ENCODE peak calls at places on chromosomes 2 and 18, in seven cellular contexts. E is stomach, T is sigmoid colon, W is IMR-90, C is tibial nerve, O is suprapubic skin, F is esophagus muscularis mucosa. Y is an unnamed sample.

GRCh38 chr2:160298960-160299359 is 98.9 kb upstream of the ITGB6 start:
- DNase-seq in F (no peak), O (no peak), T (no peak), C (no peak), W (peak; percentile 45), E (no peak), Y (no peak)

GRCh38 chr18:24492445-24492844 is 32.0 kb downstream of the HRH4 start:
- DNase-seq in F (no peak), T (no peak), C (no peak), O (no peak), W (no peak), E (no peak), Y (peak; percentile 24)

GRCh38 chr2:106193977-106194778 is at the start of gene UXS1:
- DNase-seq in W (peak; percentile 96), C (peak; percentile 95), T (peak; percentile 99), E (peak; percentile 99), O (peak; percentile 98), F (peak; percentile 99), Y (peak; percentile 99)

GRCh38 chr2:235088608-235089020 is 136.8 kb downstream of the SH3BP4 start:
- DNase-seq in E (no peak), F (no peak), T (no peak), W (no peak), C (no peak), O (no peak), Y (no peak)

GRCh38 chr2:8893474-8893873 is 56.1 kb upstream of the KIDINS220 start:
- DNase-seq in F (no peak), E (no peak), C (no peak), O (no peak), W (no peak), T (no peak), Y (no peak)

GRCh38 chr2:191845876-191846786 is 757 bp downstream of the CAVIN2 start:
- DNase-seq in F (no peak), E (no peak), T (peak; percentile 75), C (no peak), O (no peak), W (no peak), Y (no peak)

GRCh38 chr2:223306371-223306770 is 254.4 kb downstream of the KCNE4 start:
- DNase-seq in W (peak; percentile 49), F (no peak), O (no peak), E (no peak), T (no peak), C (no peak), Y (no peak)

GRCh38 chr2:143125647-143126046 is 3.6 kb upstream of the ARHGAP15 start:
- DNase-seq in W (no peak), E (no peak), F (no peak), C (no peak), T (no peak), O (no peak), Y (no peak)

GRCh38 chr2:199629301-199629700 is 171.6 kb upstream of the SATB2 start:
- DNase-seq in W (no peak), E (no peak), T (no peak), O (no peak), C (no peak), F (no peak), Y (no peak)

GRCh38 chr18:45621068-45621511 is 5.8 kb downstream of the SLC14A2 start:
- DNase-seq in F (no peak), O (peak; percentile 73), C (no peak), W (peak; percentile 44), T (no peak), E (no peak), Y (peak; percentile 16)

GRCh38 chr2:23563673-23564617 is 179.0 kb downstream of the KLHL29 start:
- DNase-seq in F (no peak), C (peak; percentile 55), T (peak; percentile 88), E (no peak), O (no peak), W (peak; percentile 69), Y (peak; percentile 18)

GRCh38 chr2:193517615-193518014 is 1322.9 kb upstream of the TMEFF2 start:
- DNase-seq in W (no peak), T (no peak), C (no peak), E (no peak), O (no peak), F (no peak), Y (no peak)

GRCh38 chr2:179856205-179856604 is 5.2 kb downstream of the ZNF385B start:
- DNase-seq in W (no peak), C (no peak), E (no peak), O (no peak), F (no peak), T (no peak), Y (no peak)

GRCh38 chr18:74918276-74918675 is 290.7 kb downstream of the PTGR3 start:
- DNase-seq in C (no peak), W (peak; percentile 36), E (no peak), O (no peak), T (no peak), F (no peak), Y (no peak)

GRCh38 chr18:73043231-73044000 is 175.6 kb upstream of the NETO1 start:
- DNase-seq in O (no peak), C (no peak), F (no peak), W (no peak), T (no peak), E (no peak), Y (no peak)

GRCh38 chr18:34911081-34911480 is 130.1 kb upstream of the MAPRE2 start:
- DNase-seq in F (no peak), O (no peak), T (no peak), W (no peak), C (no peak), E (no peak), Y (no peak)

GRCh38 chr2:129732630-129733026 is 246.8 kb upstream of the RAB6C start:
- DNase-seq in T (no peak), C (no peak), O (no peak), W (no peak), F (no peak), E (no peak), Y (no peak)

GRCh38 chr2:50125230-50125629 is 906.7 kb downstream of the NRXN1 start:
- DNase-seq in T (no peak), E (no peak), F (no peak), W (no peak), C (no peak), O (no peak), Y (no peak)

DNA sequence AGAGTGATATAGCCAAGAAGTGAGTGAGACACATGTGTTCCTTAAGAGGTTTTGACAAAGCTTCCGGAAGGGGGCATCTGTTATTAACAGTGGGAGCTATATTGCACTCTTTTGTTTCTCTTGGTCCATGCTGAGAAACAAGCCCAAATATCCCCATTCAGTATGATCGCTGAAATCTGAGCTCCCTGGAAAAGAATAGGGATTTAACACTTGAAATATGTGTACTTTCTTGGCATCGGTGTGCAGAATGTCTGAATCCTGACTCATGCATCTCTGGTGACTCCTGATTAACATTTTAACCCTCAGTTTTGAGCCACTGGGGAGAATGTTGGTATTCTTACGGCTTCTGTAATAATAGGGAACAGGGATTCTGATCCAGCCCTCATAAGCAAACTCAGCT is 448.1 kb downstream of the TSN start:
- DNase-seq in O (no peak), T (no peak), W (peak; percentile 46), F (no peak), E (no peak), C (no peak), Y (no peak)
- TF ChIP-seq CTCF in O (no peak), T (no peak), W (no peak), F (no peak), E (no peak), C (no peak), Y (no peak)

GRCh38 chr2:231924889-231925275 is 1.3 kb downstream of the NPPC start:
- DNase-seq in T (no peak), O (no peak), F (no peak), C (no peak), E (no peak), W (no peak), Y (no peak)

GRCh38 chr2:231926761-231927565 is 767 bp upstream of the NPPC start:
- DNase-seq in O (peak; percentile 56), E (no peak), C (no peak), T (peak; percentile 62), F (no peak), W (peak; percentile 6), Y (no peak)

GRCh38 chr2:231925303-231926179 is 655 bp downstream of the NPPC start:
- DNase-seq in W (peak; percentile 83), E (peak; percentile 86), O (peak; percentile 81), F (no peak), T (peak; percentile 90), C (peak; percentile 64), Y (peak; percentile 83)

GRCh38 chr2:231927566-231927890 is 1.3 kb upstream of the NPPC start:
- DNase-seq in T (peak; percentile 46), W (no peak), C (no peak), E (no peak), O (peak; percentile 28), F (no peak), Y (no peak)

DNA sequence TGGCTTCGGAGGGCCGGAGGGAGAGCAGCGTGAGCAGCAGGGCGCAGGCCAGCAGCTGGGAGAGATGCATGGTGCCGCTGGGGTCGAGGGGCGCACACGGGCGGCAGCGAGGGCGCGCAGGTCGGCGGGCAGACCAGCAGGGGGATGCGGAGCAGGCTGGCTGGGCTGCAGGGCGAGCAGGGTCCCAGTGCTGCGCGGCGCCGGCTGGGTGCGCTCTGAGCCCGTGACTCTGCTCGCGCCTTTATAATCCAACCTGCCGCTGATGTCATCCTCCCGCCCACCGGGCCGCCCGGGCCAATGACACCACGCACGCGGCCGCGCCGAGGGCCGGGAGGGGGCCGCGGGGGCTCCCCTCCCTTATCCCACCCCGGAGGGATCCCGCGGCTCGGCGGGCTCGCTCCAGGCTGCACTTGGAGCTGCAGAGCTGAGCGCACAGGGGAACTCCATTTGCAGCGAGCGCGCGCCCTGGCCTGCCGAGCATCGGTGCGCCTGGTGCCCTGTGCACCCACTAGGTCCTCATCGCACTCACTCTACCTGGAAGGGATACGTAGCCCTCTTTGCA is at the start of gene NPPC:
- DNase-seq in E (peak; percentile 34), C (no peak), O (peak; percentile 47), F (no peak), W (peak; percentile 54), T (peak; percentile 76), Y (no peak)
- TF ChIP-seq POLR2A in E (no peak), C (no peak), O (no peak), F (no peak), W (peak; percentile 55), T (no peak), Y (no peak)

GRCh38 chr2:20755132-20755800 is 67.6 kb downstream of the LDAH start:
- DNase-seq in W (peak; percentile 7), C (no peak), O (no peak), E (no peak), T (no peak), F (no peak), Y (no peak)

GRCh38 chr2:20757405-20758090 is 65.4 kb downstream of the LDAH start:
- DNase-seq in F (no peak), T (no peak), E (no peak), O (no peak), W (no peak), C (no peak), Y (no peak)

GRCh38 chr2:20762945-20763683 is 59.8 kb downstream of the LDAH start:
- DNase-seq in O (no peak), E (no peak), T (no peak), F (no peak), W (no peak), C (no peak), Y (no peak)

GRCh38 chr2:20759487-20759886 is 63.4 kb downstream of the LDAH start:
- DNase-seq in C (no peak), F (no peak), W (no peak), E (no peak), O (no peak), T (no peak), Y (no peak)

GRCh38 chr2:20758997-20759396 is 63.9 kb downstream of the LDAH start:
- DNase-seq in C (no peak), E (no peak), O (no peak), T (no peak), F (no peak), W (no peak), Y (no peak)
- H3K4me1 ChIP-seq in C (no peaks in the 10 kb centered on the region), E (no peaks in the 10 kb centered on the region), O (no peaks in the 10 kb centered on the region), T (no peaks in the 10 kb centered on the region), F (no peaks in the 10 kb centered on the region), W (no peaks in the 10 kb centered on the region), Y (no peaks in the 10 kb centered on the region)

GRCh38 chr2:125224830-125225229 is 1199.7 kb downstream of the CNTNAP5 start:
- DNase-seq in E (no peak), F (no peak), W (no peak), O (no peak), C (no peak), T (no peak), Y (no peak)
- TF ChIP-seq CTCF in E (no peak), F (no peak), W (no peak), O (no peak), C (no peak), T (no peak), Y (no peak)